ENCODE peak calls at places on chromosome 2, in eight cellular contexts. B is choroid plexus epithelial cell, L is uterus, R is breast epithelium, S is A549, E is fibroblast of lung, Q is BJ, A is GM12865. G is an unnamed sample.

GRCh38 chr2:135904590-135904989 is 28.3 kb upstream of the MCM6 start:
- DNase-seq in B (peak), L (no peak), R (no peak), S (no peak), E (peak), Q (peak), A (no peak), G (peak)

GRCh38 chr2:231708773-231709635 is 679 bp downstream of the PTMA start:
- DNase-seq in B (peak), L (peak), R (no peak), S (peak), E (peak), Q (no peak), A (peak), G (peak)

GRCh38 chr2:208097801-208098200 is 26.5 kb downstream of the CRYGD start:
- DNase-seq in B (peak), L (no peak), R (no peak), S (no peak), E (no peak), Q (no peak), A (no peak), G (peak)

GRCh38 chr2:60551241-60552095 is 2.0 kb downstream of the BCL11A start:
- DNase-seq in B (peak), L (no peak), R (no peak), S (peak), E (peak), Q (no peak), A (peak), G (peak)

GRCh38 chr2:15191801-15192200 is 369.3 kb downstream of the NBAS start:
- DNase-seq in B (no peak), L (no peak), R (no peak), S (no peak), E (no peak), Q (no peak), A (no peak), G (no peak)

GRCh38 chr2:218230882-218231281 is 13.9 kb downstream of the ARPC2 start:
- DNase-seq in B (peak), L (no peak), R (no peak), S (peak), E (peak), Q (no peak), A (peak), G (no peak)

GRCh38 chr2:190627881-190628412 is 20.9 kb upstream of the NAB1 start:
- DNase-seq in B (no peak), L (no peak), R (no peak), S (no peak), E (no peak), Q (no peak), A (peak), G (peak)

GRCh38 chr2:231300722-231301076 is 94.8 kb upstream of the B3GNT7 start:
- DNase-seq in B (no peak), L (no peak), R (no peak), S (peak), E (no peak), Q (no peak), A (peak), G (no peak)

GRCh38 chr2:171811229-171811628 is 82.8 kb downstream of the SLC25A12 start:
- DNase-seq in B (peak), L (no peak), R (no peak), S (peak), E (peak), Q (no peak), A (peak), G (peak)

GRCh38 chr2:7256377-7256776 is 339.2 kb downstream of the RNF144A start:
- DNase-seq in B (no peak), L (no peak), R (no peak), S (no peak), E (no peak), Q (no peak), A (no peak), G (no peak)

GRCh38 chr2:17851731-17852585 is 26.5 kb upstream of the KCNS3 start:
- DNase-seq in B (peak), L (peak), R (no peak), S (peak), E (peak), Q (peak), A (peak), G (peak)

GRCh38 chr2:59540864-59541263 is 1012.6 kb downstream of the BCL11A start:
- DNase-seq in B (no peak), L (no peak), R (no peak), S (no peak), E (no peak), Q (no peak), A (no peak), G (no peak)

GRCh38 chr2:86622409-86622877 is 1.2 kb downstream of the RNF103 start:
- DNase-seq in B (peak), L (peak), R (peak), S (peak), E (peak), Q (no peak), A (peak), G (peak)

GRCh38 chr2:236607471-236608307 is 38.1 kb downstream of the ACKR3 start:
- DNase-seq in B (peak), L (no peak), R (no peak), S (peak), E (peak), Q (peak), A (peak), G (peak)

GRCh38 chr2:134261398-134262131 is 7.7 kb downstream of the MGAT5 start:
- DNase-seq in B (peak), L (no peak), R (no peak), S (no peak), E (no peak), Q (no peak), A (peak), G (peak)

GRCh38 chr2:95056044-95056443 is 30.5 kb downstream of the MAL start:
- DNase-seq in B (no peak), L (no peak), R (no peak), S (no peak), E (no peak), Q (no peak), A (no peak), G (no peak)

GRCh38 chr2:51620830-51621229 is 588.9 kb upstream of the NRXN1 start:
- DNase-seq in B (peak), L (no peak), R (no peak), S (no peak), E (no peak), Q (no peak), A (no peak), G (no peak)

GRCh38 chr2:173571021-173571821 is 216.5 kb downstream of the CDCA7 start:
- DNase-seq in B (peak), L (no peak), R (no peak), S (peak), E (peak), Q (no peak), A (peak), G (peak)

GRCh38 chr2:236661064-236661761 is 91.6 kb downstream of the ACKR3 start:
- DNase-seq in B (peak), L (no peak), R (no peak), S (peak), E (no peak), Q (no peak), A (no peak), G (peak)

GRCh38 chr2:227462463-227462951 is 9.4 kb upstream of the AGFG1 start:
- DNase-seq in B (no peak), L (no peak), R (no peak), S (no peak), E (no peak), Q (no peak), A (peak), G (no peak)

GRCh38 chr2:869357-869871 is 81.2 kb upstream of the SNTG2 start:
- DNase-seq in B (peak), L (no peak), R (no peak), S (no peak), E (no peak), Q (no peak), A (no peak), G (no peak)

GRCh38 chr2:240397542-240397916 is 37.9 kb upstream of the GPC1 start:
- DNase-seq in B (no peak), L (peak), R (peak), S (no peak), E (no peak), Q (no peak), A (no peak), G (no peak)

GRCh38 chr2:16226942-16227664 is 286.8 kb downstream of the MYCN start:
- DNase-seq in B (no peak), L (no peak), R (no peak), S (no peak), E (no peak), Q (no peak), A (no peak), G (no peak)

GRCh38 chr2:177180269-177181021 is 32.1 kb upstream of the HNRNPA3 start:
- DNase-seq in B (no peak), L (no peak), R (no peak), S (no peak), E (no peak), Q (no peak), A (no peak), G (no peak)

GRCh38 chr2:126921066-126921465 is 22.4 kb downstream of the TEX51 start:
- DNase-seq in B (no peak), L (no peak), R (no peak), S (no peak), E (no peak), Q (no peak), A (no peak), G (no peak)

GRCh38 chr2:120765911-120766757 is 30.5 kb downstream of the GLI2 start:
- DNase-seq in B (peak), L (peak), R (peak), S (peak), E (peak), Q (peak), A (no peak), G (peak)

GRCh38 chr2:190466819-190467444 is 58.8 kb downstream of the MFSD6 start:
- DNase-seq in B (no peak), L (no peak), R (no peak), S (no peak), E (no peak), Q (no peak), A (no peak), G (no peak)

GRCh38 chr2:239928457-239929350 is 96.4 kb downstream of the NDUFA10 start:
- DNase-seq in B (no peak), L (peak), R (peak), S (no peak), E (no peak), Q (no peak), A (no peak), G (no peak)

GRCh38 chr2:85768713-85769112 is 14.9 kb downstream of the ATOH8 start:
- DNase-seq in B (peak), L (peak), R (no peak), S (no peak), E (no peak), Q (no peak), A (no peak), G (no peak)

GRCh38 chr2:40859617-40860016 is 407.7 kb upstream of the SLC8A1 start:
- DNase-seq in B (no peak), L (no peak), R (no peak), S (no peak), E (no peak), Q (no peak), A (no peak), G (no peak)

GRCh38 chr2:241417626-241418025 is 61.5 kb downstream of the FARP2 start:
- DNase-seq in B (no peak), L (no peak), R (no peak), S (no peak), E (no peak), Q (no peak), A (no peak), G (no peak)

GRCh38 chr2:127419448-127420038 is 1.3 kb downstream of the PROC start:
- DNase-seq in B (no peak), L (no peak), R (no peak), S (no peak), E (no peak), Q (no peak), A (no peak), G (peak)

GRCh38 chr2:110991951-110992350 is 128.8 kb upstream of the BCL2L11 start:
- DNase-seq in B (no peak), L (no peak), R (no peak), S (no peak), E (peak), Q (no peak), A (no peak), G (no peak)

GRCh38 chr2:100038019-100038418 is 104.4 kb downstream of the AFF3 start:
- DNase-seq in B (no peak), L (no peak), R (no peak), S (no peak), E (no peak), Q (no peak), A (no peak), G (no peak)

GRCh38 chr2:148880636-148881035 is 5.6 kb downstream of the KIF5C start:
- DNase-seq in B (no peak), L (no peak), R (no peak), S (no peak), E (no peak), Q (no peak), A (no peak), G (no peak)

GRCh38 chr2:215967590-215968373 is 45.6 kb downstream of the MREG start:
- DNase-seq in B (peak), L (no peak), R (no peak), S (no peak), E (no peak), Q (no peak), A (no peak), G (no peak)

GRCh38 chr2:42895134-42895795 is 102.9 kb upstream of the HAAO start:
- DNase-seq in B (no peak), L (no peak), R (no peak), S (no peak), E (no peak), Q (no peak), A (no peak), G (no peak)

GRCh38 chr2:19785432-19785831 is 116.4 kb downstream of the TTC32 start:
- DNase-seq in B (peak), L (no peak), R (no peak), S (no peak), E (peak), Q (no peak), A (no peak), G (peak)

GRCh38 chr2:100218552-100218951 is 76.2 kb upstream of the AFF3 start:
- DNase-seq in B (no peak), L (no peak), R (no peak), S (no peak), E (no peak), Q (no peak), A (no peak), G (no peak)

GRCh38 chr2:162232027-162232426 is 11.2 kb downstream of the FAP start:
- DNase-seq in B (no peak), L (no peak), R (no peak), S (no peak), E (no peak), Q (no peak), A (no peak), G (no peak)

GRCh38 chr2:192729369-192729768 is 534.6 kb upstream of the TMEFF2 start:
- DNase-seq in B (no peak), L (no peak), R (no peak), S (no peak), E (no peak), Q (no peak), A (no peak), G (no peak)
- TF ChIP-seq CTCF in B (no peak), L (no peak), R (no peak), S (no peak), E (no peak), Q (no peak), A (no peak), G (no peak)

GRCh38 chr2:9142551-9143263 is 63.9 kb upstream of the ASAP2 start:
- DNase-seq in B (peak), L (peak), R (peak), S (peak), E (peak), Q (peak), A (peak), G (peak)
- H3K4me3 ChIP-seq in B (peak), L (no peak), R (peak), S (peak), E (no peak), Q (no peak), A (no peak), G (peak)

GRCh38 chr2:55013936-55014335 is 36.3 kb downstream of the RTN4 start:
- DNase-seq in B (no peak), L (no peak), R (no peak), S (no peak), E (no peak), Q (no peak), A (no peak), G (no peak)
- TF ChIP-seq CTCF in B (no peak), L (no peak), R (peak), S (peak), E (no peak), Q (no peak), A (no peak), G (peak)

DNA sequence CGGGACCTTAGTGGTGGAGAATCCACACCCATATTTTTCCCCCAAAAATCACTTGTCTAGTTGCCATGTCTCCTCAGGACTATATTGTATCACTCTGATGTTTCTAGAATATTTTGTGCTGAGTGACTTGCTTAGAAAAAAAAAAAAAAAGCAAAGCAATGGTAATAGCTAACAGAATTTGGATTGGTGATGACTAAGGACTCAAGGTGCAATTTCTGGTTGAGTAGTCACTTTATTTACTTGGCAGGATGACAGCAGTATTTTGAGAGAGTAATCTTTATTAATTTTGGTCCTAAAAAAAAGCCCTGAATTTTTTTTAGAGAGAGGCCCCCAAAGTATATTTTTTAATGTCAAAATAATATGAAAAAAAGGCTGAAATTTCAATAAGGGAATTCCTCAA is 32.8 kb upstream of the MYO3B start:
- DNase-seq in B (no peak), L (no peak), R (no peak), S (no peak), E (no peak), Q (no peak), A (no peak), G (no peak)
- H3K4me3 ChIP-seq in B (no peak), L (no peak), R (no peak), S (no peak), E (no peak), Q (no peak), A (no peak), G (no peak)

DNA sequence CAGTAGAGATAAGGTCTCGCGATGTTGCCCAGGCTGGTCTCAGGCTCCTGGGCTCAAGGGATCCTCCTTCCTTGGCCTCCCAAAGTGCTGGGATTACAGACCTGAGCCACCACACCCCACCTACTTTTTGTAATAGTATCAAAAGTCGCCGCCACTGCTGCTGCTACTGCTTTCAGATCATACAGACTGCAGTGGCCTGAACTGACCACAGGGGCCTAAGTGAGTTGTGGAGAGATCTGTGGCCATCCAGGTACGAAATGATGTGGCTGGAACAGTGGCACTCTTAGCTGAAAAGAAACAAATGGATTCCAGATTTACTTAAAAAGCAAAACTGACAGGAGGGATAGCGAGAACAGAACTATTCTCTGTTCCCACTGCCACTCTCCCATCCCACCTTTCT is 32.9 kb upstream of the POMC start:
- DNase-seq in B (peak), L (no peak), R (no peak), S (peak), E (no peak), Q (no peak), A (peak), G (no peak)
- TF ChIP-seq CTCF in B (peak), L (no peak), R (no peak), S (no peak), E (peak), Q (peak), A (peak), G (peak)

GRCh38 chr2:158049129-158049855 is 52.4 kb upstream of the UPP2 start:
- DNase-seq in B (no peak), L (no peak), R (no peak), S (no peak), E (no peak), Q (no peak), A (no peak), G (no peak)
- H3K4me3 ChIP-seq in B (no peak), L (no peak), R (no peak), S (no peak), E (no peak), Q (no peak), A (no peak), G (no peak)

DNA sequence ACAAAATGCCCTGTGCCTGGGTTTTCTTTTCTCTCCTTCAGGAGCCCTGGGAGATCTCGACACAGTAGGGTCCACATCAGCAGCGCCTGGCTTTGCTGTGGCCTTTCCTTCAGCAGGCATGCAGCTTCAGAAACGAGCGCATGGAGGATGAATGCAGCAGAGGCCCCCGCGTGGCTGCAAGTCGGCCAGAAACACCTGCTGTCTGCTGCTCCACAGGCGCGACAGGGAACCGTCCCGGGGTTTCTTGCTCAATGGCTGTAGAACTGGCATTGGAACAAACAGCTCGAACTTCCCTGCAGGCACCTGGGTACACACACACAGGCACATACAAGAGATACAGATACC is 65.7 kb upstream of the SH3RF3 start:
- DNase-seq in B (peak), L (no peak), R (no peak), S (no peak), E (no peak), Q (no peak), A (no peak), G (no peak)
- TF ChIP-seq CTCF in B (no peak), L (no peak), R (no peak), S (no peak), E (no peak), Q (no peak), A (no peak), G (no peak)